ENCODE peak calls at places on chromosome 4, in five cellular contexts. O, E, L, X and B are unnamed samples.

GRCh38 chr4:119525005-119525749 is 103.4 kb downstream of the PDE5A start:
- DNase-seq in O (no peak), L (no peak), X (no peak), E (no peak), B (no peak)

GRCh38 chr4:1170805-1171305 is 1.5 kb downstream of the SPON2 start:
- DNase-seq in E (peak; percentile 77), O (no peak), L (no peak), X (no peak), B (peak; percentile 85)

GRCh38 chr4:5051210-5051691 is at the start of gene STK32B:
- DNase-seq in O (peak; percentile 55), L (peak; percentile 68), E (no peak), X (peak; percentile 24), B (peak; percentile 37)

GRCh38 chr4:89751416-89751815 is 85.5 kb downstream of the SNCA start:
- DNase-seq in E (no peak), X (no peak), O (no peak), L (no peak), B (no peak)

GRCh38 chr4:140924761-140925392 is 168.7 kb upstream of the TBC1D9 start:
- DNase-seq in E (no peak), L (no peak), O (no peak), X (no peak), B (no peak)

GRCh38 chr4:24973471-24974251 is 57.1 kb downstream of the LGI2 start:
- DNase-seq in L (peak; percentile 31), X (no peak), O (no peak), E (peak; percentile 85), B (peak; percentile 43)

GRCh38 chr4:189117426-189117825 is 823.2 kb upstream of the FRG1 start:
- DNase-seq in X (no peak), O (no peak), E (no peak), L (no peak), B (no peak)

GRCh38 chr4:19575959-19576358 is 675.7 kb upstream of the SLIT2 start:
- DNase-seq in E (no peak), X (no peak), L (no peak), O (no peak), B (no peak)

GRCh38 chr4:48375651-48376291 is 34.4 kb downstream of the SLAIN2 start:
- DNase-seq in X (no peak), O (no peak), L (peak; percentile 31), E (no peak), B (peak; percentile 19)

GRCh38 chr4:8201341-8201781 is 2.3 kb downstream of the SH3TC1 start:
- DNase-seq in L (no peak), E (peak; percentile 89), O (no peak), X (no peak), B (no peak)

GRCh38 chr4:106369456-106370060 is 980 bp upstream of the GIMD1 start:
- DNase-seq in E (no peak), X (no peak), O (no peak), L (no peak), B (no peak)

GRCh38 chr4:93396274-93396673 is 432.3 kb upstream of the ATOH1 start:
- DNase-seq in E (no peak), X (no peak), L (no peak), O (no peak), B (no peak)

GRCh38 chr4:124018383-124019317 is 622.1 kb downstream of the SPRY1 start:
- DNase-seq in L (no peak), E (peak; percentile 70), O (peak; percentile 49), X (peak; percentile 21), B (peak; percentile 85)

DNA sequence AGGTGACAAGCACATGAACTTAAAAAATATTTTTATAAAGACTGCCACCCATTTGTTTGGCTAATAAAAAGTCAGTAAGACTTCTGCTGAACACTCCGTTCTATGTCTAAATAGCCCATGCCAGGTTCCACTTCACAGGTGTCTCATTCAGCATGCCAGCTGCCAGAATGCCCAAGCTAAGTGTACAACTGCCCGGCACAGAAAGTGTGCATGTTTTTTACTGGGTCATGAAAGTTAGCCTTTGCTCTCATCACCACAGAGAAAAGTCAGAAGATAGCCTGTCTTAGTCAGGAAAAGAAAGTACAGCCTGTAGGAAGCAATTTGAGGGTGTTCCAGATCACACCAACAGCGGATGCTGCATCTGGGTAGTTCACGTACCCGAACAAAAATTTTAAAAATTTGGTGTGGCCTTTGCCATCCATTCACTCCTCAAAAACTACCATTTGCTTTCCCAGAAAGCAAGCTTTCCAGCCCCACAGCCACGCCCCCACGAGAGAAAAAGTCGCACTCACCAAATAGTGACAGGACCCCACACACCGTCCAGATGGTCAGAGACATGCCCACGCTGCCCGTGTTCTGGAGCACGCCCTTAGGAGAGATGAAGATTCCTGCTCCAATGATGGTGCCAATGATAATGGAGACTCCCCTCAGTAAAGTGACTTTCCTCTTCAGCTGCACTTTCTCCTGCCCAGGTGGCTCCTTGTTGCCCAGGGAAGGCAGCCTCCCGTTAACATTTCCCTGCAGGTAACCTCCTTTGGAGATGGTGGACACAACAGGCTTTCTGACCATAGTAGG is 671 bp downstream of the SLC7A11 start:
- DNase-seq in L (no peak), O (no peak), X (no peak), E (peak; percentile 77), B (no peak)
- TF ChIP-seq POLR2A in L (no peak), O (no peak), X (no peak), E (no peak), B (no peak)

GRCh38 chr4:155800685-155801343 is 42.0 kb downstream of the GUCY1B1 start:
- DNase-seq in L (no peak), X (no peak), O (no peak), E (no peak), B (no peak)

GRCh38 chr4:155799794-155800123 is 40.9 kb downstream of the GUCY1B1 start:
- DNase-seq in L (no peak), E (no peak), X (no peak), O (no peak), B (no peak)

GRCh38 chr4:155794589-155794988 is 35.8 kb downstream of the GUCY1B1 start:
- DNase-seq in L (no peak), X (no peak), E (no peak), O (no peak), B (no peak)

GRCh38 chr4:155799106-155799793 is 40.4 kb downstream of the GUCY1B1 start:
- DNase-seq in L (no peak), E (no peak), X (no peak), O (no peak), B (no peak)

DNA sequence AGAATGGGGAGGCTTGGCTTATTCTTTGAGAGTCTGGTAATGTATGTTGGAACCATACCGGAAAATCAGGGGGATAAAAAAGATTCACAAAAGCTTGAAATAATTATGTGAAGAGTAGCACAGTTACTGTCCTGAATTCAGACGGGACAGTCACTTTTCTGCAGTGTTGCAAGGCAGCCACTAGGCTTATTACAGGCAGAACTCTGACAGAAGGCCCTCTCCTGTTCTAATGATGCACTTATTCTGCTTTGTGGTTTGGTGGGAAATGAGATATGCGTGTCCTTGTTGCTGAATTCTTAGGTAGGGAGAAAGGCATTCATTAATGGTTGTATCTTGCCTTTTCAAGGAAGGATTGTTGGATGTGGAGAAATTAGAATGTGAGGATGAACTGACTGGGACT is 37.2 kb downstream of the GUCY1B1 start:
- DNase-seq in E (no peak), X (no peak), L (no peak), O (no peak), B (no peak)
- TF ChIP-seq CTCF in E (no peak), X (no peak), L (no peak), O (peak; percentile 17), B (no peak)

GRCh38 chr4:145130788-145131398 is 32.8 kb downstream of the ABCE1 start:
- DNase-seq in O (no peak), L (no peak), E (no peak), X (no peak), B (no peak)

GRCh38 chr4:145130130-145130529 is 32.0 kb downstream of the ABCE1 start:
- DNase-seq in L (no peak), X (no peak), O (no peak), E (no peak), B (no peak)

GRCh38 chr4:145132521-145133098 is 34.5 kb downstream of the ABCE1 start:
- DNase-seq in X (no peak), L (no peak), E (no peak), O (no peak), B (no peak)

DNA sequence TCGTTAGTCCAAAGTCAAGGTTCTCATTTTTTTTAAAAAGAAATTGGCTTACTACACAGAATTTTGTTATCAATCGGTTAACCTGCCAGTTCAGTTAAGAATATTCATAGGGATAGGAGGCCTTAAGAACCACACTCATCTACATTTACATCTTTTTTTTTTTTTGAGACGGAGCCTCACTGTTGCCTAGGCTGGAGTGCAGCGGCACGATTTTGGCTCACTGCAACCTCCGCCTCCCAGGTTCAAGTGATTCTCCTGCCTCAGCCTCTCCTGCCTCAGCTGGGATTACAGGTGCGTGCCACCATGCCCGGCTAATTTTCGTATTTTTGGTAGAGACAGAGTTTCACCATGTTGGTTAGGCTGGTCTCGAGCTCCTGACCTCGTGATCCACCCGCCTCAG is 33.7 kb downstream of the ABCE1 start:
- DNase-seq in L (no peak), O (no peak), X (no peak), E (no peak), B (no peak)
- TF ChIP-seq POLR2A in L (no peak), O (no peak), X (no peak), E (no peak), B (no peak)

GRCh38 chr4:179871726-179872125 is 2371.5 kb upstream of the TENM3 start:
- DNase-seq in L (no peak), X (no peak), O (no peak), E (no peak), B (no peak)

GRCh38 chr4:179872751-179873150 is 2370.5 kb upstream of the TENM3 start:
- DNase-seq in O (no peak), X (no peak), L (no peak), E (no peak), B (no peak)

DNA sequence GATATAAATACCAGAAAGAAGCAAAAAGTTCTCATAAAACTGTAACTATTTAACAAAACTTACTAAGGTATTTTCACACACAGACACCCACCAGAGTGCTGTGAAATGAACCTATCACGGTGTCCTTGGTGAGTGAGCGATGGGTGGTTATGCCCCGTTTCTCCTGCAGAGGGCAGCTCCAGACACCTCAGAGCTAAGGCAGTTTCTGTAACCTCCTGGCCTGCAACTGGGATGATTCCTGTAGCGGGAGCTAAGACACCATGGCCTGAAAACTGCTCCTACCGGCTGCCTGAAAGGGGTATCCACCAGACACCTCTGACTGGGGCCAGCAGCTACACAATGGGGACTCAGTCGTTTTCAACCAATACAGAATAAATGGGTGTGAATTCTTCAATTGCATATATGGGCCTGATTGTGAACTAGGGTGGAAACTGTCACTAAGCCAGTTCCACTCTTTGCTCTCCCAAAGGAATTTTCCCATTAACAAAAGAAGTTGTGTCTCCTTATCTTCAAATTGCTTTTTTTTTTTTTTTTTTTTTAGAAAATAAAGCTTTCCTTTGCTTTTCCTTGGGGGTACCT is 2375.8 kb upstream of the TENM3 start:
- DNase-seq in X (no peak), L (no peak), E (no peak), O (no peak), B (no peak)
- TF ChIP-seq CTCF in X (no peak), L (no peak), E (peak; percentile 36), O (no peak), B (no peak)

DNA sequence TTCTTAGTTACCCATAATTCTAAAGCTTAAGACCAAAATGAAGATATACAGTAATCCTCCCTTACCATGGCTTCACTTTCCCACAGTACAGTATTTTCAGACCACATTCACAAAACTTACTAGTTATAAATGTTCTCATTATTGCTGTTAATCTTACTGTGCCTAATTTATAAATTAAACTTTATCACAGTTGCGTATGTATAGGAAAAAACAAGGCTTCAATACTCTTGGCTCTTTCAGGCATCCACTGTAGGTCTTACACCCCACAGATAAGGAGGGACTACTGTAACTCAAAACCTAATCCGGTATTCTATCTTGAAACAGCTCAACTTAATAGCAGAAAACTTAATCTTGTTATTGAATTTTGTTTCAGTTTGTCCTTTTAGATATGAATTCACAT is 3.6 kb downstream of the HMGB2 start:
- DNase-seq in O (no peak), L (no peak), E (no peak), X (no peak), B (no peak)
- TF ChIP-seq POLR2A in O (no peak), L (no peak), E (no peak), X (no peak), B (no peak)